ENCODE peak calls at places on chromosomes 3 and 15, in six cellular contexts. One of them, this sample, is unnamed.

GRCh38 chr3:167466961-167467360 is 6.9 kb downstream of the SERPINI2 start:
- DNase-seq in sigmoid colon: no peak
- DNase-seq in SJSA1: no peak
- DNase-seq in heart left ventricle: no peak
- DNase-seq in left ventricle myocardium inferior: no peak
- DNase-seq in NB4: no peak
- DNase-seq in this sample: no peak

GRCh38 chr3:196995646-196996355 is 27.2 kb upstream of the PIGZ start:
- DNase-seq in NB4: no peak
- DNase-seq in left ventricle myocardium inferior: peak; percentile 2
- DNase-seq in SJSA1: no peak
- DNase-seq in heart left ventricle: no peak
- DNase-seq in sigmoid colon: peak; percentile 46
- DNase-seq in this sample: no peak

GRCh38 chr3:115899535-115899934 is 276.2 kb downstream of the GAP43 start:
- DNase-seq in SJSA1: no peak
- DNase-seq in heart left ventricle: no peak
- DNase-seq in NB4: no peak
- DNase-seq in sigmoid colon: no peak
- DNase-seq in left ventricle myocardium inferior: no peak
- DNase-seq in this sample: no peak

GRCh38 chr15:81223346-81223971 is 26.8 kb downstream of the IL16 start:
- DNase-seq in SJSA1: no peak
- DNase-seq in NB4: no peak
- DNase-seq in sigmoid colon: no peak
- DNase-seq in heart left ventricle: no peak
- DNase-seq in left ventricle myocardium inferior: no peak
- DNase-seq in this sample: no peak

GRCh38 chr3:160055659-160056058 is 67.0 kb downstream of the IL12A start:
- DNase-seq in left ventricle myocardium inferior: no peak
- DNase-seq in SJSA1: no peak
- DNase-seq in heart left ventricle: no peak
- DNase-seq in NB4: no peak
- DNase-seq in sigmoid colon: no peak
- DNase-seq in this sample: no peak

GRCh38 chr15:99126195-99126594 is 21.3 kb downstream of the SYNM start:
- DNase-seq in NB4: no peak
- DNase-seq in SJSA1: no peak
- DNase-seq in sigmoid colon: peak; percentile 65
- DNase-seq in left ventricle myocardium inferior: no peak
- DNase-seq in heart left ventricle: no peak
- DNase-seq in this sample: no peak

GRCh38 chr3:183438749-183439148 is 10.3 kb upstream of the MCF2L2 start:
- DNase-seq in sigmoid colon: no peak
- DNase-seq in SJSA1: no peak
- DNase-seq in heart left ventricle: no peak
- DNase-seq in left ventricle myocardium inferior: no peak
- DNase-seq in NB4: no peak
- DNase-seq in this sample: no peak

GRCh38 chr3:134201201-134202130 is 49.2 kb downstream of the RYK start:
- DNase-seq in left ventricle myocardium inferior: no peak
- DNase-seq in sigmoid colon: no peak
- DNase-seq in SJSA1: peak; percentile 74
- DNase-seq in NB4: no peak
- DNase-seq in heart left ventricle: no peak
- DNase-seq in this sample: no peak

GRCh38 chr3:141109761-141110160 is 58.6 kb downstream of the SPSB4 start:
- DNase-seq in NB4: no peak
- DNase-seq in sigmoid colon: no peak
- DNase-seq in SJSA1: no peak
- DNase-seq in heart left ventricle: peak; percentile 52
- DNase-seq in left ventricle myocardium inferior: no peak
- DNase-seq in this sample: no peak

GRCh38 chr3:11405323-11405722 is 133.1 kb downstream of the ATG7 start:
- DNase-seq in left ventricle myocardium inferior: no peak
- DNase-seq in sigmoid colon: no peak
- DNase-seq in SJSA1: no peak
- DNase-seq in NB4: no peak
- DNase-seq in heart left ventricle: no peak
- DNase-seq in this sample: no peak

GRCh38 chr15:73176579-73176978 is 124.3 kb downstream of the NEO1 start:
- DNase-seq in SJSA1: no peak
- DNase-seq in heart left ventricle: no peak
- DNase-seq in NB4: no peak
- DNase-seq in left ventricle myocardium inferior: no peak
- DNase-seq in sigmoid colon: no peak
- DNase-seq in this sample: no peak

GRCh38 chr15:45631831-45632230 is 3.0 kb upstream of the SQOR start:
- DNase-seq in sigmoid colon: no peak
- DNase-seq in left ventricle myocardium inferior: no peak
- DNase-seq in heart left ventricle: no peak
- DNase-seq in NB4: no peak
- DNase-seq in SJSA1: no peak
- DNase-seq in this sample: no peak
- H3K4me3 ChIP-seq in sigmoid colon: no peak overlapping the region
- H3K4me3 ChIP-seq in left ventricle myocardium inferior: peak overlapping the region; percentile 18
- H3K4me3 ChIP-seq in heart left ventricle: no peak overlapping the region
- H3K4me3 ChIP-seq in NB4: no peak overlapping the region
- H3K4me3 ChIP-seq in SJSA1: peak overlapping the region; percentile 7
- H3K4me3 ChIP-seq in this sample: peak overlapping the region; percentile 12

GRCh38 chr3:105800320-105800719 is 68.5 kb downstream of the CBLB start:
- DNase-seq in heart left ventricle: no peak
- DNase-seq in SJSA1: no peak
- DNase-seq in NB4: no peak
- DNase-seq in sigmoid colon: no peak
- DNase-seq in left ventricle myocardium inferior: no peak
- DNase-seq in this sample: no peak
- H3K4me3 ChIP-seq in heart left ventricle: no peak overlapping the region
- H3K4me3 ChIP-seq in SJSA1: no peak overlapping the region
- H3K4me3 ChIP-seq in NB4: no peak overlapping the region
- H3K4me3 ChIP-seq in sigmoid colon: no peak overlapping the region
- H3K4me3 ChIP-seq in left ventricle myocardium inferior: no peak overlapping the region
- H3K4me3 ChIP-seq in this sample: no peak overlapping the region

GRCh38 chr3:122186372-122186771 is 2.9 kb downstream of the CASR start:
- DNase-seq in sigmoid colon: no peak
- DNase-seq in heart left ventricle: no peak
- DNase-seq in SJSA1: no peak
- DNase-seq in left ventricle myocardium inferior: no peak
- DNase-seq in NB4: no peak
- DNase-seq in this sample: no peak

GRCh38 chr3:122184591-122184929 is 1.1 kb downstream of the CASR start:
- DNase-seq in heart left ventricle: no peak
- DNase-seq in sigmoid colon: no peak
- DNase-seq in SJSA1: no peak
- DNase-seq in left ventricle myocardium inferior: no peak
- DNase-seq in NB4: no peak
- DNase-seq in this sample: no peak

GRCh38 chr3:122183893-122184590 is 574 bp downstream of the CASR start:
- DNase-seq in SJSA1: no peak
- DNase-seq in heart left ventricle: no peak
- DNase-seq in NB4: no peak
- DNase-seq in sigmoid colon: no peak
- DNase-seq in left ventricle myocardium inferior: no peak
- DNase-seq in this sample: no peak

GRCh38 chr3:122178711-122179110 is 4.8 kb upstream of the CASR start:
- DNase-seq in sigmoid colon: no peak
- DNase-seq in SJSA1: no peak
- DNase-seq in NB4: no peak
- DNase-seq in left ventricle myocardium inferior: no peak
- DNase-seq in heart left ventricle: no peak
- DNase-seq in this sample: no peak

GRCh38 chr3:122183521-122183892 is at the start of gene CASR:
- DNase-seq in left ventricle myocardium inferior: no peak
- DNase-seq in SJSA1: no peak
- DNase-seq in NB4: no peak
- DNase-seq in heart left ventricle: no peak
- DNase-seq in sigmoid colon: no peak
- DNase-seq in this sample: no peak
- H3K4me3 ChIP-seq in left ventricle myocardium inferior: peak within 1 kb of the TSS; percentile 44
- H3K4me3 ChIP-seq in SJSA1: no peak within 1 kb of the TSS
- H3K4me3 ChIP-seq in NB4: no peak within 1 kb of the TSS
- H3K4me3 ChIP-seq in heart left ventricle: peak within 1 kb of the TSS; percentile 4
- H3K4me3 ChIP-seq in sigmoid colon: peak within 1 kb of the TSS; percentile 24
- H3K4me3 ChIP-seq in this sample: peak within 1 kb of the TSS; percentile 15

GRCh38 chr3:13549513-13550256 is 760 bp downstream of the FBLN2 start:
- DNase-seq in left ventricle myocardium inferior: no peak
- DNase-seq in NB4: peak; percentile 25
- DNase-seq in SJSA1: no peak
- DNase-seq in heart left ventricle: no peak
- DNase-seq in sigmoid colon: no peak
- DNase-seq in this sample: no peak
- H3K4me3 ChIP-seq in left ventricle myocardium inferior: peak overlapping the region; percentile 67
- H3K4me3 ChIP-seq in NB4: no peak overlapping the region
- H3K4me3 ChIP-seq in SJSA1: no peak overlapping the region
- H3K4me3 ChIP-seq in heart left ventricle: peak overlapping the region; percentile 66
- H3K4me3 ChIP-seq in sigmoid colon: peak overlapping the region; percentile 50
- H3K4me3 ChIP-seq in this sample: no peak overlapping the region

GRCh38 chr3:153640689-153641308 is 478.8 kb downstream of the RAP2B start:
- DNase-seq in left ventricle myocardium inferior: no peak
- DNase-seq in NB4: no peak
- DNase-seq in SJSA1: no peak
- DNase-seq in heart left ventricle: no peak
- DNase-seq in sigmoid colon: no peak
- DNase-seq in this sample: no peak
- H3K4me3 ChIP-seq in left ventricle myocardium inferior: no peak overlapping the region
- H3K4me3 ChIP-seq in NB4: no peak overlapping the region
- H3K4me3 ChIP-seq in SJSA1: no peak overlapping the region
- H3K4me3 ChIP-seq in heart left ventricle: no peak overlapping the region
- H3K4me3 ChIP-seq in sigmoid colon: no peak overlapping the region
- H3K4me3 ChIP-seq in this sample: no peak overlapping the region

DNA sequence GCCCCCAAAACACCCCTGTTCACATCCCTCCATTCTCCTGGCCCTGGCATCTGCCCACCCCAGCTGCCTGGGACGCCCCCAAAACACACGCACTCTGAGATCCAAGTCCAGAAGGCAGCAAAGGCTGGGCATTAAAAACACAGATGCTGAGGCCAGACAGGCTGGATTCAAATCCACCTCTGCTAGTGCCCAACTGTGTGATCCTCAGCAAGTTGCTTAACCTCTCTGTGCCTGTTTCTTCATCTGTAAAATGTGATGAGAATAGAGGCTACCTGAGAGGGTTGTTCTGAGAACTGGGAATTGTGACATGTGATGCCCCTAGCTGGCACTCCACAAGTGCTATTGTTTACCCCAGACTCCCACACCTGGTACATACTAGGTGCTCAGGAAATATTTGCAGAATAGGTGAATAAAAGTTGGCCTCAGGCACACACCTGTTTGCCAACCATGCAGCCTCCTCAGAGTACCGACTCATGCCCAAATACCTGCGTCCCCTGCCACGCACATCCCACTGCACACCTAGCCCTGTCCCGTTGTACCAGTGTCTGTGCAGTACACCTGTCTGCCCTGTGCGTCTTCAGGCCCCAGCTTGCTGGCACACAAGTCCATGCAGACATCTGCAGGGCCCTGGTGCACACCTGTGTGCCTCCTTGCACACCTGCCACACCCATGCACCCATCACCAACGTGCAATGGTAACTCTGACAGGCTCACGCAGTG is 2.1 kb downstream of the PLXND1 start:
- DNase-seq in SJSA1: no peak
- DNase-seq in NB4: no peak
- DNase-seq in left ventricle myocardium inferior: no peak
- DNase-seq in sigmoid colon: no peak
- DNase-seq in heart left ventricle: no peak
- DNase-seq in this sample: no peak
- H3K4me3 ChIP-seq in SJSA1: peak overlapping the region; percentile 88
- H3K4me3 ChIP-seq in NB4: peak overlapping the region; percentile 70
- H3K4me3 ChIP-seq in left ventricle myocardium inferior: peak overlapping the region; percentile 82
- H3K4me3 ChIP-seq in sigmoid colon: peak overlapping the region; percentile 68
- H3K4me3 ChIP-seq in heart left ventricle: peak overlapping the region; percentile 76
- H3K4me3 ChIP-seq in this sample: no peak overlapping the region

DNA sequence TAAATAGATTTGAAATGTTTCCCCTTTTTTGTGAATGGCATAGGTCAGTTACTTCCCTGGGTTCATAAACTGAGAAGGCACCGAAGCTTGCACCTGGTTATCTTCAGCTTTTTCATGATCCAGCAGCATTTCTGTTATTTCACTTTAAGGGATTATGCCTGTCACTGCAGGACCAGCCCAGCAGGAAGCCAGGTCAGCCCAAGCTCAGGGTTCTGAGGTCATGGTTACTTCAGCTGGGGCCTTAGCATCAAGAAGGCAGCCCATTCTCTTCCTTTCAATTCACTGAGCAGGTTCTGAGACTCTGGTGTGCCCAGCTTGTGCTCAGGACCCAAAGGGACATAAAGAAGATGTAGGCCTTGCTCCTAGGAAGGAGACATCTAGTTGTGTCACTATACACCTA is 124.6 kb downstream of the CTNNB1 start:
- DNase-seq in NB4: no peak
- DNase-seq in heart left ventricle: no peak
- DNase-seq in sigmoid colon: no peak
- DNase-seq in SJSA1: no peak
- DNase-seq in left ventricle myocardium inferior: no peak
- DNase-seq in this sample: no peak
- H3K4me3 ChIP-seq in NB4: no peak overlapping the region
- H3K4me3 ChIP-seq in heart left ventricle: no peak overlapping the region
- H3K4me3 ChIP-seq in sigmoid colon: no peak overlapping the region
- H3K4me3 ChIP-seq in SJSA1: no peak overlapping the region
- H3K4me3 ChIP-seq in left ventricle myocardium inferior: no peak overlapping the region
- H3K4me3 ChIP-seq in this sample: no peak overlapping the region

GRCh38 chr15:67059127-67059553 is 6.3 kb upstream of the SMAD3 start:
- DNase-seq in SJSA1: no peak
- DNase-seq in NB4: no peak
- DNase-seq in heart left ventricle: peak; percentile 43
- DNase-seq in left ventricle myocardium inferior: no peak
- DNase-seq in sigmoid colon: no peak
- DNase-seq in this sample: no peak
- H3K4me3 ChIP-seq in SJSA1: no peak overlapping the region
- H3K4me3 ChIP-seq in NB4: no peak overlapping the region
- H3K4me3 ChIP-seq in heart left ventricle: no peak overlapping the region
- H3K4me3 ChIP-seq in left ventricle myocardium inferior: no peak overlapping the region
- H3K4me3 ChIP-seq in sigmoid colon: no peak overlapping the region
- H3K4me3 ChIP-seq in this sample: no peak overlapping the region